ENCODE peak calls at places on chromosome 13, in nine cellular contexts. B is kidney; A is WTC11; T is heart left ventricle; X is pancreas; M is CD4-positive, alpha-beta T cell; D is breast epithelium; U is endothelial cell; S is AG04449. E is an unnamed sample.
A peak's percentile ranks its signal among the peaks of the same experiment; 100 is the strongest.

GRCh38 chr13:33260168-33261098 is 25.1 kb downstream of the STARD13 start:
- DNase-seq in S (no peak), U (no peak), M (no peak), T (peak; percentile 37), A (no peak), B (no peak), D (no peak), X (no peak), E (no peak)

GRCh38 chr13:106318941-106319411 is 216.5 kb downstream of the EFNB2 start:
- DNase-seq in T (no peak), B (no peak), A (no peak), S (peak; percentile 86), X (no peak), U (no peak), D (no peak), M (no peak), E (no peak)

GRCh38 chr13:112451512-112452379 is 75.6 kb downstream of the SPACA7 start:
- DNase-seq in S (no peak), M (no peak), U (no peak), D (no peak), T (no peak), A (no peak), X (peak; percentile 70), B (no peak), E (no peak)

GRCh38 chr13:62119739-62120700 is 704.4 kb upstream of the PCDH20 start:
- DNase-seq in X (no peak), S (no peak), D (no peak), T (no peak), B (no peak), M (no peak), A (no peak), U (no peak), E (no peak)

GRCh38 chr13:113742000-113742441 is 17.0 kb upstream of the TMEM255B start:
- DNase-seq in B (peak; percentile 85), D (no peak), M (no peak), S (no peak), X (peak; percentile 43), A (peak; percentile 53), U (peak; percentile 37), T (no peak), E (no peak)

GRCh38 chr13:112073245-112074138 is 6.5 kb downstream of the SOX1 start:
- DNase-seq in A (peak; percentile 78), U (no peak), X (no peak), M (no peak), D (no peak), B (no peak), S (no peak), T (no peak), E (no peak)

GRCh38 chr13:47794963-47795362 is 206.1 kb downstream of the SUCLA2 start:
- DNase-seq in T (no peak), S (no peak), D (no peak), M (no peak), U (no peak), X (no peak), A (no peak), B (no peak), E (no peak)

GRCh38 chr13:52159159-52159982 is at the start of gene NEK3:
- DNase-seq in T (peak; percentile 85), A (peak; percentile 78), X (peak; percentile 88), U (peak; percentile 79), B (peak; percentile 92), M (peak; percentile 20), D (peak; percentile 59), S (no peak), E (no peak)

GRCh38 chr13:112466132-112467025 is 90.2 kb downstream of the SPACA7 start:
- DNase-seq in S (no peak), A (no peak), T (no peak), X (peak; percentile 47), U (no peak), D (no peak), M (no peak), B (peak; percentile 58), E (no peak)

GRCh38 chr13:94602467-94602866 is 810 bp downstream of the GPR180 start:
- DNase-seq in D (no peak), T (no peak), B (no peak), A (no peak), X (no peak), M (no peak), U (no peak), S (no peak), E (no peak)

GRCh38 chr13:79973533-79973963 is 367.4 kb downstream of the SPRY2 start:
- DNase-seq in S (no peak), T (peak; percentile 60), U (no peak), B (peak; percentile 41), A (no peak), M (no peak), X (no peak), D (no peak), E (no peak)

GRCh38 chr13:59463023-59463422 is 700.7 kb downstream of the DIAPH3 start:
- DNase-seq in S (no peak), M (no peak), T (no peak), A (no peak), B (no peak), D (no peak), X (no peak), U (no peak), E (no peak)
- TF ChIP-seq CTCF in S (no peak), M (no peak), T (no peak), A (no peak), B (no peak), D (no peak), X (no peak), U (no peak), E (no peak)

DNA sequence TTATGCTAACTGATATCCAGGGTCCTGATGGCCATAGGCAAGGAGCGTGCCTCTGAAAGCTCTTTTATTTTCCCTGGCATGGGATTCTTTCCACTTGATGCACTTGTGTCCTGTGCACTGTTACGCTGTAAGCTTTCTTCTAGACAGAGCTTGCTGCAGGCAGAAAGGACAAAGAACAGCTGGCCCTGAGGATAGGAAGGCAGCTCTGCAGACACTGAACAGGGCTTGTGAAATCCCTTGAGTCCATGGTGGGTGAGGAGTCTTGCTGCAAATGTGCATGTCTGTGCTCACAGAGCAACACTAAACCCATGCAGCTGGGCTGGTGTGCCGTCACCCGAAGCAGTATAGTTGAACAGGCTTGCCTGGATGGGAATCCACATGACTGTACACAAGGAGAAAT is 126.6 kb downstream of the AKAP11 start:
- DNase-seq in U (no peak), M (no peak), S (no peak), T (no peak), X (no peak), D (no peak), A (no peak), B (no peak), E (no peak)
- TF ChIP-seq CTCF in U (no peak), M (no peak), S (no peak), T (no peak), X (no peak), D (no peak), A (no peak), B (no peak), E (no peak)

GRCh38 chr13:110869805-110870706 is 44.8 kb downstream of the ANKRD10 start:
- DNase-seq in U (peak; percentile 29), D (peak; percentile 93), M (no peak), X (peak; percentile 80), A (peak; percentile 49), B (peak; percentile 95), S (peak; percentile 96), T (peak; percentile 97), E (peak; percentile 95)
- TF ChIP-seq CTCF in U (no peak), D (no peak), M (no peak), X (no peak), A (no peak), B (peak; percentile 10), S (no peak), T (no peak), E (no peak)

GRCh38 chr13:21061077-21061945 is at the start of gene LATS2:
- DNase-seq in S (peak; percentile 70), B (peak; percentile 98), D (peak; percentile 95), U (peak; percentile 97), T (peak; percentile 97), A (peak; percentile 98), X (peak; percentile 97), M (peak; percentile 35), E (peak; percentile 95)
- TF ChIP-seq CTCF in S (peak; percentile 37), B (peak; percentile 37), D (no peak), U (no peak), T (peak; percentile 46), A (no peak), X (no peak), M (no peak), E (no peak)

DNA sequence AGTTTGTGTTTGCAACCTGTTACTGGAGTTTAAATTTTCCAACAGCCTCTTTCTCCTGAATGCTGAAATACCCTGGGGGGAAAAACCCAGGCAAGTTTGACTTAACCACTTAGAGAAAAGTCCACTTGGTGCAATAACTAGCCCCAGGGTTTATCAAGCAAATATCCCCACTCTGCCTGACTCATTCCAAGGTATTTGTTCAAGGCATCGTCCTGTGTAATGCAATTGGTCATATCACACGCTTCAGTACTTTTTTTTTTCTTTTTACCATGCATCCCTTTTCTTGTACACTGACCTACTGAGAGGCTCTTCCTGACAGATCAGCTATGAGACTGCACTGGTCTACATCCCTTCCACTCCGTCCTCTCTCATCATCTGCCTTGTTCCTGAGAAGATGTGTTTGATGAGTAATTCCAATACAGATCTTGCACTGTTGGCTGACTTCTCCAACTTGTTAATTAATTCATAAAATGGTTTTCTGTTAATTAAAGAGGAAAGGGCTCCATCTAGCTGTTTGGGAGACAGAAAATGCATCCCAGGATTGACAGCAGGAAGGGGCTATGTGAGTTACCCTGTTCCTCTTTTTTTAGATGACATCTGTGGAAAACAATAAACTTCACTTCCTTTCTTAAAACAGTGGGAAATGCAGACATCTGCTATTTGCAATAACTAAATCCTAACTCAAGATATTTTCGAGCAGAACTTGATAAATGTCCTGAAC is 212.6 kb upstream of the IRS2 start:
- DNase-seq in D (no peak), A (no peak), U (no peak), S (peak; percentile 74), X (no peak), B (no peak), T (no peak), M (no peak), E (no peak)
- TF ChIP-seq CTCF in D (no peak), A (no peak), U (no peak), S (no peak), X (no peak), B (no peak), T (no peak), M (no peak), E (no peak)

DNA sequence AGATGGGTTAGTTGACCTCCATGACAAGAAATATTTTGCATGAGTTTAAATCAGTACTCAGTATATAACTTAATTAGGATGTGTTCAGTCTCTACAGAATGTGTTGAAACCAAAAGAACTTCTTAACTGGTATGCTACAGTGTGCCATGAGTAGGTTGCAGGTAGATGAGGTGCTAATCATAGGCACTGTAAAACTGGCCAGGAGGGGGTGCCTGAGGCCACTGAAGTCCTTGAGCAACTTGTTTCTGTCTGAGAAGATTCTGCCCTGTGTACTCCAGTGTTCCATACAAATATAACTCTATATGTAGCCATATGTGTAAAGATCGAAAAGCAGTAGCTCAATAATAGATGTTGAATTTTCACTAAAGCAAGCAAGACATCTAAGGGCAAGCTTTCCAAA is 549.2 kb upstream of the KLF12 start:
- DNase-seq in B (no peak), S (no peak), X (no peak), U (peak; percentile 29), D (no peak), T (no peak), A (peak; percentile 20), M (no peak), E (no peak)
- TF ChIP-seq CTCF in B (no peak), S (no peak), X (no peak), U (no peak), D (no peak), T (no peak), A (no peak), M (no peak), E (no peak)

E was measured in omental fat pad.